ENCODE peak calls at places on chromosomes 2 and 18, in six cellular contexts. D, U, R, H, N and F are unnamed samples.

GRCh38 chr18:61569176-61569892 is 236.1 kb downstream of the CDH20 start:
- DNase-seq in U (no peak), D (peak; percentile 76), H (no peak), N (no peak), R (no peak), F (no peak)

GRCh38 chr2:112077814-112078213 is 22.7 kb downstream of the TMEM87B start:
- DNase-seq in N (no peak), R (peak; percentile 23), H (no peak), U (no peak), D (peak; percentile 28), F (no peak)

GRCh38 chr2:170354409-170354808 is 176.5 kb downstream of the MYO3B start:
- DNase-seq in R (no peak), D (no peak), U (no peak), N (no peak), H (no peak), F (no peak)

GRCh38 chr18:47794725-47795447 is 135.6 kb downstream of the SMAD2 start:
- DNase-seq in H (no peak), R (no peak), U (no peak), N (no peak), D (no peak), F (no peak)

GRCh38 chr2:133788391-133788790 is 220.1 kb upstream of the NCKAP5 start:
- DNase-seq in U (no peak), R (no peak), D (peak; percentile 70), H (no peak), N (no peak), F (no peak)

GRCh38 chr2:34104601-34105000 is 505.5 kb upstream of the FAM98A start:
- DNase-seq in N (no peak), D (peak; percentile 59), U (no peak), R (no peak), H (no peak), F (no peak)

GRCh38 chr2:148643998-148644884 is at the start of gene EPC2:
- DNase-seq in U (peak; percentile 90), D (peak; percentile 88), N (peak; percentile 96), R (peak; percentile 91), H (peak; percentile 82), F (peak; percentile 85)

GRCh38 chr2:236790991-236791390 is 221.4 kb downstream of the ACKR3 start:
- DNase-seq in H (no peak), N (no peak), D (peak; percentile 10), U (no peak), R (no peak), F (no peak)

GRCh38 chr18:24023185-24023814 is 8.7 kb downstream of the TTC39C start:
- DNase-seq in H (no peak), R (no peak), N (no peak), D (no peak), U (no peak), F (no peak)

GRCh38 chr2:42723465-42723864 is 40.5 kb downstream of the OXER1 start:
- DNase-seq in R (no peak), U (no peak), D (no peak), H (no peak), N (no peak), F (no peak)

GRCh38 chr18:75248426-75249191 is 38.0 kb downstream of the TSHZ1 start:
- DNase-seq in R (no peak), U (no peak), N (peak; percentile 74), H (no peak), D (peak; percentile 21), F (no peak)

GRCh38 chr2:72037322-72037721 is 110.3 kb downstream of the CYP26B1 start:
- DNase-seq in H (no peak), N (no peak), R (no peak), U (no peak), D (no peak), F (no peak)

GRCh38 chr18:44594779-44595467 is 85.8 kb upstream of the SETBP1 start:
- DNase-seq in U (no peak), D (peak; percentile 90), R (no peak), H (no peak), N (no peak), F (no peak)

GRCh38 chr2:74424995-74425406 is 3.5 kb downstream of the WDR54 start:
- DNase-seq in U (no peak), D (no peak), N (no peak), H (no peak), R (no peak), F (no peak)

GRCh38 chr2:42234056-42234455 is 64.9 kb downstream of the EML4 start:
- DNase-seq in D (peak; percentile 7), N (no peak), R (no peak), H (no peak), U (no peak), F (no peak)

GRCh38 chr2:73503992-73504570 is 118.4 kb downstream of the ALMS1 start:
- DNase-seq in R (no peak), D (no peak), N (no peak), U (no peak), H (no peak), F (no peak)

DNA sequence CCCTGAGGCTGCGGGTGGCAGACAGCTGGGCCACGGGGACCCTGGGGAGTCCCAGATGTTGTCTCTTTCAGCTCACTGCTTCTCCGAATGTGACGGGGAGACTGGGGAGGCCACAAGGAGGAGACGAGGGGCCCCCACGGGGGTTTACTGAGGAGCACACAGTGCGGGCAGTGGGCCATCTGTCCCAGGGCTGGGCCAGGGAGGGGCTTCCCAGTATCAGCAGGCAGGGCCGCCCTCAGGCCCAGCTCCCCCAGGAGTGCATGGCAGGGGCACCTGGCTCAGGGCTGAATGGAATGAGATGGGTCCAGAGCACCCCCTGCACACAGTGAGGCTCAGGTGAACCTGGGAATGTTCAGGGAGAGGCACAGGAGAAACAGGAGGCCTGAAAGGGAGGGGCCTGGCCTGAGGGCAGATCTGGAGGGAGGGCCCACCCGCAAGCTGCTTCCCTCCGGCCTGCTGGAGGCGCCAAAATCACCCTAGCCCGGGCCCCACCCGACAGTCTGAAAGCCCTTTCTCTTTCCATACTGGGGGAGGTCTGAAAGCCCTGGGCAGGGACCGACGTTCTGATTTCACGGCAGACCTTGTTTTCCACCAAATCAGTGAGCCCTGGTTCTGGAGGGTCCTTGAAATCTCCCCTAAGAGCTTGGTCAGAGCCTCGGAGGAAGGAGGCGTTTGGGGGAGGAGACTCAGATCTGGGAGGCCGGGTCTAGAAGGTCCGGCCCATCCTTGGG is 35.5 kb upstream of the PTMA start:
- DNase-seq in U (no peak), H (no peak), D (peak; percentile 47), N (no peak), R (peak; percentile 65), F (peak; percentile 74)
- H3K4me3 ChIP-seq in U (no peak overlapping the region), H (no peak overlapping the region), D (no peak overlapping the region), N (no peak overlapping the region), R (no peak overlapping the region), F (no peak overlapping the region)

DNA sequence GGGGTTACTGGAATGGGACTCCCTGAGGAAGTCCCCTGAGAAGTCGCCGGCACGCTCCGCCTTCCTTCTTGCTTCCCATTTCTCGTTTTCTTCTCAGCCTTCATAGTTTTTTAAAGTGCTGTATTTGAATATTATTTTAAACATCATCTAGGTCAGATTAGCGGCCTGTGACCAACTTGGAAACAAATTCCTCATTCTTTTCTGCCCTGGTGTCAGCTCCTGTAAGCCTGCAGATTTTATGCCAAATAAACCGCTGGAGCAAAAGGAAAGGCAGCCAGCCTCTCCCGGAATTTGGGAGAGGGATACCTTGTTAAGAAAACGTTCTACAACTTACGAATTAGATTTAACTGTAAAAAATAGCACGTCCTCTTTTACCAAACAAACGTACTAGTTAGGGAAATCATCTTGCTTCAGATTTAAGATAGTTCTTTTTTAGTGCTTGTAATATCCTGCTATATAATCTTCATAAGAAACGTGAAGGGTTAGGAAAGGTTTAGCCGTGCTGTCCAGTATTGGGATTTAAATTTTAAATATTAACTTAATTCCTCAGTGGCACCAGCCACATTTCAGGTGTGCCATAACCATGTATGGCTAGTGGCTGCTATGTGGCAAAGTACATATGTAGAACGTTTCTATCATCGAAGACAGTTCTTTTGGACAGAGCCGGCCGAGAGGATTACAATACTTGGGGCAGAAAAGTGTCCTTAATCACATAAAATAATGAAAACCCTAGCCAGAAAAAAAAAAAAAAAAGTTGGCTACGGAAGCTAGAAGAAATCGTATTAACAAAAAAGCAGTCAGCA is 685 bp upstream of the PTPN2 start:
- DNase-seq in N (no peak), U (no peak), D (peak; percentile 49), R (no peak), H (no peak), F (no peak)
- H3K4me3 ChIP-seq in N (peak overlapping the region; percentile 83), U (peak overlapping the region; percentile 34), D (peak overlapping the region; percentile 98), R (peak overlapping the region; percentile 82), H (peak overlapping the region; percentile 50), F (peak overlapping the region; percentile 67)

DNA sequence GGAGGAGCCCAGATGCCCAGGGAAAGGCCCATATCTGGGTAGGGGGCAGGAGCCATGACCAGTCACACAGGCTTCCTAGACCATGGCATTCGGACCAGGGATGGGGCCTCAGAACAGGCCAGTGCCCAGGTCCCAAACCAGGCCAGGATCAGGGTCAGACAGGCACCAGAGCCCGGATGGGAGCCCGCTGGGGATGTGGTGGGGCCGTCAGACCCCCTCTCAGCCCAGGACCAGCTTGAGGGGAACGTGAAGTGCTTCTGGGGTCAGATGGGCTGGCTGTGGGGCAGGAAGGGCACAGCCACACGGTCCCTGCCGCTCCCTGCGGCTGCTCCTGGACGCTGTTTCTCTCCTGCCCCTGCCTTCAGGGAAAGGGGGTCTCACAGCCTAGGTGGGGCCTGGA is 39.1 kb downstream of the SNED1 start:
- DNase-seq in H (no peak), U (no peak), N (no peak), D (no peak), R (no peak), F (no peak)
- H3K4me3 ChIP-seq in H (no peak overlapping the region), U (no peak overlapping the region), N (no peak overlapping the region), D (no peak overlapping the region), R (no peak overlapping the region), F (no peak overlapping the region)

DNA sequence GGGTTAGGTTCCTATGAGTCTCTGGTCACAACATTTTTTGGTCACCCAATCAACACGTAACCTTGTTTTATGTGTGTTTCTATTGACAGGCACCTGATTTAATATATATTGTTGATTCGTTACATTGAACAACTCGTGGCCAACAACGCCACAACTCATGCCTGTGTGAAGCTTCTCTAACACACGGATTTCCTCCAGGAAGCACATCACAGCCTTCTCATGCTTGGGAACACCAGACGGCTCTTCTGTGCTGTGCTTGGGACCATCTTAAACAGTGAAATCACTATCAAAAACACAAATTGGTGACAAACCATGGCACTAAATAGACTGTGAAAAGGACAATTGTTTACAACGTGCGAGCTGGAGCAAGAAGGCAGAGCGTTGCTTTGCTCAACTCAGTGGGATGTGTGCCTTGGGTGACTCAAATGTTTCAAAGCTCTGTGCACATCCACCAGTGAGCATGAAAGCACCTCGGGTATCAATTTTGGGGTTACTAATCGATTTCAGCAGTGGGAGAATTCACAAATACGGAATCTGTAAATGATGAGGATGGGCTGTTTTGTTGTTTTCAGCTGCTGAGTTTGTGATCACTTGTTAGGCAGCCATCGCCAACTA is 182.4 kb upstream of the ARL4C start:
- DNase-seq in D (peak; percentile 81), U (no peak), N (no peak), H (no peak), R (no peak), F (no peak)
- H3K4me3 ChIP-seq in D (peak overlapping the region; percentile 47), U (no peak overlapping the region), N (no peak overlapping the region), H (no peak overlapping the region), R (no peak overlapping the region), F (no peak overlapping the region)

GRCh38 chr2:11500702-11501303 is 33.0 kb upstream of the GREB1 start:
- DNase-seq in H (no peak), U (no peak), D (no peak), R (no peak), N (no peak), F (no peak)
- H3K4me3 ChIP-seq in H (no peak overlapping the region), U (no peak overlapping the region), D (no peak overlapping the region), R (no peak overlapping the region), N (no peak overlapping the region), F (no peak overlapping the region)

GRCh38 chr2:287471-287885 is 413 bp downstream of the ALKAL2 start:
- DNase-seq in N (peak; percentile 70), D (peak; percentile 42), U (no peak), R (no peak), H (no peak), F (no peak)
- H3K4me3 ChIP-seq in N (peak overlapping the region; percentile 60), D (peak overlapping the region; percentile 49), U (peak overlapping the region; percentile 16), R (no peak overlapping the region), H (no peak overlapping the region), F (peak overlapping the region; percentile 33)

GRCh38 chr2:201880620-201881381 is 74.5 kb downstream of the CDK15 start:
- DNase-seq in D (peak; percentile 84), U (peak; percentile 7), R (peak; percentile 60), H (no peak), N (peak; percentile 95), F (no peak)
- H3K4me3 ChIP-seq in D (peak overlapping the region; percentile 45), U (no peak overlapping the region), R (no peak overlapping the region), H (no peak overlapping the region), N (no peak overlapping the region), F (no peak overlapping the region)